ENCODE peak calls at places on chromosomes 2 and 18, in five cellular contexts. P is astrocyte of the spinal cord, T is astrocyte, K is PC-9, G is PC-3. O is an unnamed sample.

GRCh38 chr2:186526281-186526680 is 40.2 kb downstream of the ZC3H15 start:
- DNase-seq in P (no peak), T (peak), K (no peak), G (no peak), O (no peak)

GRCh38 chr2:86185517-86186212 is 9.6 kb downstream of the IMMT start:
- DNase-seq in P (no peak), T (no peak), K (no peak), G (no peak), O (no peak)

GRCh38 chr2:50347355-50348044 is 684.4 kb downstream of the NRXN1 start:
- DNase-seq in P (peak), T (no peak), K (no peak), G (no peak), O (no peak)

GRCh38 chr2:26298638-26299393 is 47.1 kb upstream of the SELENOI start:
- DNase-seq in P (peak), T (peak), K (peak), G (no peak), O (peak)

GRCh38 chr18:22346342-22346967 is 71.3 kb downstream of the CTAGE1 start:
- DNase-seq in P (peak), T (peak), K (peak), G (peak), O (peak)

GRCh38 chr2:88088999-88089398 is 21.4 kb downstream of the SMYD1 start:
- DNase-seq in P (no peak), T (no peak), K (no peak), G (no peak), O (no peak)

GRCh38 chr18:58891753-58892152 is 27.1 kb downstream of the ZNF532 start:
- DNase-seq in P (peak), T (no peak), K (no peak), G (no peak), O (no peak)

GRCh38 chr2:44164617-44165016 is 4.1 kb upstream of the PPM1B start:
- DNase-seq in P (no peak), T (no peak), K (no peak), G (no peak), O (no peak)

GRCh38 chr2:239113164-239113563 is 265.3 kb downstream of the TWIST2 start:
- DNase-seq in P (peak), T (peak), K (no peak), G (no peak), O (no peak)

GRCh38 chr2:171711351-171711750 is 24.1 kb downstream of the DYNC1I2 start:
- DNase-seq in P (peak), T (peak), K (no peak), G (no peak), O (peak)

GRCh38 chr2:20630967-20631366 is 19.9 kb downstream of the HS1BP3 start:
- DNase-seq in P (no peak), T (no peak), K (no peak), G (no peak), O (no peak)

GRCh38 chr2:134230885-134231284 is 23.0 kb upstream of the MGAT5 start:
- DNase-seq in P (no peak), T (no peak), K (no peak), G (no peak), O (no peak)

GRCh38 chr2:54438271-54438670 is 17.9 kb upstream of the SPTBN1 start:
- DNase-seq in P (no peak), T (no peak), K (no peak), G (no peak), O (no peak)

GRCh38 chr18:9722691-9723090 is 14.6 kb downstream of the RAB31 start:
- DNase-seq in P (no peak), T (no peak), K (peak), G (peak), O (no peak)

GRCh38 chr2:240650254-240650965 is 25.1 kb downstream of the GPR35 start:
- DNase-seq in P (no peak), T (no peak), K (no peak), G (no peak), O (no peak)

GRCh38 chr2:235936493-235936892 is 231.7 kb downstream of the GBX2 start:
- DNase-seq in P (no peak), T (no peak), K (no peak), G (peak), O (no peak)
- TF ChIP-seq CTCF in P (peak), T (peak), K (peak), G (peak), O (peak)

DNA sequence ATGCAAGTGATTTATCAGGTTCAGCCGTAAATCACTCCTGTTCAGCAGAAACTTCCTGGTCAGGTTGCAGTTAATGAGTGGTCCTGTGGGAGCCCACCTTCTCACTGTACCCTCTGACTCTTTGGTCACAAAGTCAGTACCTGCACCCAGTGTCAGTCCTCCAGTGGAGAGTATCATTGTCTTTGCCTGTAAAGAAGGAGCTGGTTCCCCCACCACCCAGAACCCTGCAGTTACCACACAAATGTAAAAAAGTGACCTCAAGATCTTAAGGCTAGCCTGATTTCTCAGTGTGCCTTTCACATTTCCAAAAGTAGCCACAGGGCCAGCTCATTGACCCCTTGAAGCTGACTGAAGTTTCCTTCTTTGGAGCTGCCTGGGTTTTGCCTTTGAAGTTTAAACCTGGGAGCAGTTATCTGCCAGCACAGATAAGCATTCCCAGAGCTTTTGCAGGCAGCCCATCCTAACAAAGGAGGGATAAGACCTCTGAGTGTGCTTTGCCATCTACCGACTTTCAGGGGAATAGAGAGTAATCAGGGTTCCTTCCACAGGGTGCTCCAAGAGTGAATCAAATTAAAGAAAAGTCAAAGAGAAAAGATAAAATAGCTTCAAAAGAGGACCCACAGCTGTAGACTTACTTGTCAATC is 725.2 kb downstream of the CPS1 start:
- DNase-seq in P (no peak), T (no peak), K (no peak), G (peak), O (no peak)
- TF ChIP-seq CTCF in P (no peak), T (no peak), K (no peak), G (no peak), O (no peak)

GRCh38 chr2:68043719-68044498 is 18.9 kb downstream of the C1D start:
- DNase-seq in P (peak), T (peak), K (no peak), G (peak), O (peak)
- TF ChIP-seq CTCF in P (no peak), T (no peak), K (no peak), G (no peak), O (no peak)

GRCh38 chr2:219433666-219434467 is 776 bp upstream of the SPEG start:
- DNase-seq in P (peak), T (peak), K (no peak), G (peak), O (peak)
- TF ChIP-seq CTCF in P (peak), T (peak), K (peak), G (peak), O (peak)

GRCh38 chr2:167759531-167759930 is 487.9 kb downstream of the STK39 start:
- DNase-seq in P (no peak), T (no peak), K (no peak), G (no peak), O (no peak)
- TF ChIP-seq CTCF in P (no peak), T (no peak), K (no peak), G (no peak), O (no peak)

DNA sequence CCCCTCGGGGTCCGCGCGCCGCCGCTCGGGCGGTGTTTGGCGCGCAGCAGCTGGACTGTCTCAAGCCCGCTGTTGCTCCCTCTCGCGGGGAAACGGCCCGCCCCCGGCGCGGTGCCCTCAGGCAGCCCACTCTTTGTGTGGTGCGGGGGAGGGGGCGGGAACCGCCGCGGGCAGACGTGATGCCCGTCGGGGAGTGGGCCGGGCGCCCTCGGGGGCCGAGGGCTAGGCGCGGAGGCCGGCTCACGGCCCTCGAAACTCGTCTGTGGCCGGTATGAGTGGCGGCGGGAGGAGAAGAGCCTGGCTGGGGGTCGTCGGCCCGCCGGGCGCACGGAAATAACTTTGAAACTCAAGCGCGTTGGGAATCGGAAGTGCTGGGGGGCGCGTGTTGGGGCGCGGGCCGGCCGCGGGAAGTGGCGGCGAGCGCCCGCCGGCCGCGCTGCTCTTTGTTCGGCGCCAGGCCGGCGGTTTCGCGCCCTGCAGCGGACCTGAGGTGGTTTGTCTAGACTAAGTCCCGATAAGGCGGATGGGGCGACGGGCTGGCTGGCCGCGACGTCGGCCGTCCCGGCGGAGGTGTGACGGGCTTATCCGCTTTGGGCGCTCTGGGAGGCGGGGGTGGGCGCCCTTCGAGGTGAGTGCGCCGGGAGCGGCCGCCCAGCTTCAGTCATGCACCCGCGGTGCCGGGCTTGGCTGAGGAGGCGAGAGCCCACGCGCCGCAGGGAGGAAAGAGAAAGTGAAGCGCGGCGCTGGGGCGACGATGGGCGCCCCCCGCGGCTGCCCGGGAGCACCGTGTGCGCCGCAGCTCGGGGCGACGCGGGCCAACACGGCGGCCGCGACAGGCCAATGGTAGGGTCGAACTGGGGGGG is 679 bp downstream of the PTMA start:
- DNase-seq in P (peak), T (no peak), K (no peak), G (peak), O (no peak)
- TF ChIP-seq CTCF in P (no peak), T (no peak), K (no peak), G (no peak), O (peak)

GRCh38 chr2:214830794-214831346 is 21.4 kb upstream of the BARD1 start:
- DNase-seq in P (peak), T (no peak), K (no peak), G (peak), O (no peak)
- TF ChIP-seq CTCF in P (peak), T (peak), K (peak), G (peak), O (peak)

GRCh38 chr2:157793053-157793612 is 83.0 kb downstream of the ACVR1 start:
- DNase-seq in P (peak), T (no peak), K (no peak), G (peak), O (no peak)
- TF ChIP-seq CTCF in P (peak), T (peak), K (no peak), G (peak), O (peak)

GRCh38 chr18:52422985-52423601 is 83.1 kb downstream of the DCC start:
- DNase-seq in P (no peak), T (no peak), K (no peak), G (no peak), O (no peak)
- TF ChIP-seq CTCF in P (peak), T (no peak), K (no peak), G (no peak), O (no peak)

DNA sequence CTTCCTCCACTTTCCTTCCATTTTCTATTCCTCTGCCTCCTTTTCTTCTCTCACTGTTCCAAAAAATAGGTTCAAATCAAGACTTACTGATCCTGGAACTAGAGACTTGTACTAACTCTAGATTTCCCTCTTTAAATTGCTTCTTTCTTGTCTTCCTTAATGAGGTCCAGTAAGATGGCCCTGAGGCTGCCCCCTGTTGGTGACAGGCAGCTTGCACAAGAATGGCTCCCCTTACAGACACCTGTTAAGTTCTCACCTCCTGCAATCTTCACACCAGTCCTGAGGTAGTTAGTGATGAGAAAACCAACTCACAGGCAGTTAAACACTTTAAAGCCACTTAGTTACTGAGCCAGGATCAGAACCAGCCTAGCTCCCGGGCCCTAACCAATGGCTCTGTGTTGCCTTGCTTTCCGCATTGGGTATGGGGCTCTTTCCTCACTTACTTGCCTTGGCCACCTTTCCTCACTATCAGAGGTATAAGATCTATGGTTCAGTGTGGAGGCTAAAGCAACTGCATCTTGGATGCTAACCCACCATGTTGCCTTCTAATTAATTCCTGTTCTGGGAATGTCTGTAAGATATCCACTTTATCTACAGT is 130.6 kb downstream of the AKAIN1 start:
- DNase-seq in P (no peak), T (no peak), K (no peak), G (no peak), O (no peak)
- TF ChIP-seq CTCF in P (peak), T (no peak), K (peak), G (peak), O (peak)

O was measured in HFFc6.